ENCODE peak calls at places on chromosome 14, in nine cellular contexts. One of them, this sample, is unnamed.

GRCh38 chr14:51873221-51873893 is 12.9 kb downstream of the GNG2 start:
- DNase-seq in mesothelial cell of epicardium: no peak
- DNase-seq in fibroblast of pulmonary artery: peak; percentile 94
- DNase-seq in HFFc6: peak; percentile 95
- DNase-seq in choroid plexus epithelial cell: peak; percentile 97
- DNase-seq in BJ: peak; percentile 98
- DNase-seq in H9: no peak
- DNase-seq in epithelial cell of esophagus: peak; percentile 69
- DNase-seq in GM06990: peak; percentile 82
- DNase-seq in this sample: peak; percentile 88

GRCh38 chr14:54219281-54220121 is 177.3 kb upstream of the CDKN3 start:
- DNase-seq in mesothelial cell of epicardium: no peak
- DNase-seq in fibroblast of pulmonary artery: no peak
- DNase-seq in HFFc6: no peak
- DNase-seq in choroid plexus epithelial cell: no peak
- DNase-seq in BJ: no peak
- DNase-seq in H9: peak; percentile 63
- DNase-seq in epithelial cell of esophagus: no peak
- DNase-seq in GM06990: no peak
- DNase-seq in this sample: peak; percentile 4

GRCh38 chr14:56181666-56182065 is 63.5 kb downstream of the PELI2 start:
- DNase-seq in mesothelial cell of epicardium: no peak
- DNase-seq in fibroblast of pulmonary artery: no peak
- DNase-seq in HFFc6: no peak
- DNase-seq in choroid plexus epithelial cell: no peak
- DNase-seq in BJ: no peak
- DNase-seq in H9: no peak
- DNase-seq in epithelial cell of esophagus: peak; percentile 65
- DNase-seq in GM06990: no peak
- DNase-seq in this sample: no peak

GRCh38 chr14:97977711-97978261 is 1180.6 kb downstream of the VRK1 start:
- DNase-seq in mesothelial cell of epicardium: no peak
- DNase-seq in fibroblast of pulmonary artery: peak; percentile 2
- DNase-seq in HFFc6: no peak
- DNase-seq in choroid plexus epithelial cell: no peak
- DNase-seq in BJ: no peak
- DNase-seq in H9: peak; percentile 32
- DNase-seq in epithelial cell of esophagus: peak; percentile 68
- DNase-seq in GM06990: peak; percentile 3
- DNase-seq in this sample: no peak

GRCh38 chr14:92890830-92891598 is 31.9 kb upstream of the CHGA start:
- DNase-seq in mesothelial cell of epicardium: no peak
- DNase-seq in fibroblast of pulmonary artery: no peak
- DNase-seq in HFFc6: no peak
- DNase-seq in choroid plexus epithelial cell: no peak
- DNase-seq in BJ: no peak
- DNase-seq in H9: no peak
- DNase-seq in epithelial cell of esophagus: no peak
- DNase-seq in GM06990: no peak
- DNase-seq in this sample: no peak

GRCh38 chr14:105356927-105357326 is 41.4 kb upstream of the TEX22 start:
- DNase-seq in mesothelial cell of epicardium: no peak
- DNase-seq in fibroblast of pulmonary artery: no peak
- DNase-seq in HFFc6: no peak
- DNase-seq in choroid plexus epithelial cell: no peak
- DNase-seq in BJ: no peak
- DNase-seq in H9: no peak
- DNase-seq in epithelial cell of esophagus: no peak
- DNase-seq in GM06990: no peak
- DNase-seq in this sample: no peak

GRCh38 chr14:20469890-20470858 is 968 bp downstream of the PNP start:
- DNase-seq in mesothelial cell of epicardium: no peak
- DNase-seq in fibroblast of pulmonary artery: peak; percentile 72
- DNase-seq in HFFc6: peak; percentile 65
- DNase-seq in choroid plexus epithelial cell: no peak
- DNase-seq in BJ: no peak
- DNase-seq in H9: peak; percentile 37
- DNase-seq in epithelial cell of esophagus: peak; percentile 94
- DNase-seq in GM06990: peak; percentile 55
- DNase-seq in this sample: no peak

GRCh38 chr14:96051231-96051630 is 12.1 kb downstream of the C14orf132 start:
- DNase-seq in mesothelial cell of epicardium: no peak
- DNase-seq in fibroblast of pulmonary artery: no peak
- DNase-seq in HFFc6: no peak
- DNase-seq in choroid plexus epithelial cell: no peak
- DNase-seq in BJ: no peak
- DNase-seq in H9: no peak
- DNase-seq in epithelial cell of esophagus: no peak
- DNase-seq in GM06990: no peak
- DNase-seq in this sample: no peak

GRCh38 chr14:46663382-46663781 is 11.8 kb upstream of the RPL10L start:
- DNase-seq in mesothelial cell of epicardium: no peak
- DNase-seq in fibroblast of pulmonary artery: no peak
- DNase-seq in HFFc6: no peak
- DNase-seq in choroid plexus epithelial cell: no peak
- DNase-seq in BJ: no peak
- DNase-seq in H9: no peak
- DNase-seq in epithelial cell of esophagus: no peak
- DNase-seq in GM06990: no peak
- DNase-seq in this sample: no peak

GRCh38 chr14:96251656-96252155 is 4.3 kb upstream of the BDKRB1 start:
- DNase-seq in mesothelial cell of epicardium: no peak
- DNase-seq in fibroblast of pulmonary artery: no peak
- DNase-seq in HFFc6: no peak
- DNase-seq in choroid plexus epithelial cell: no peak
- DNase-seq in BJ: no peak
- DNase-seq in H9: no peak
- DNase-seq in epithelial cell of esophagus: no peak
- DNase-seq in GM06990: no peak
- DNase-seq in this sample: no peak

DNA sequence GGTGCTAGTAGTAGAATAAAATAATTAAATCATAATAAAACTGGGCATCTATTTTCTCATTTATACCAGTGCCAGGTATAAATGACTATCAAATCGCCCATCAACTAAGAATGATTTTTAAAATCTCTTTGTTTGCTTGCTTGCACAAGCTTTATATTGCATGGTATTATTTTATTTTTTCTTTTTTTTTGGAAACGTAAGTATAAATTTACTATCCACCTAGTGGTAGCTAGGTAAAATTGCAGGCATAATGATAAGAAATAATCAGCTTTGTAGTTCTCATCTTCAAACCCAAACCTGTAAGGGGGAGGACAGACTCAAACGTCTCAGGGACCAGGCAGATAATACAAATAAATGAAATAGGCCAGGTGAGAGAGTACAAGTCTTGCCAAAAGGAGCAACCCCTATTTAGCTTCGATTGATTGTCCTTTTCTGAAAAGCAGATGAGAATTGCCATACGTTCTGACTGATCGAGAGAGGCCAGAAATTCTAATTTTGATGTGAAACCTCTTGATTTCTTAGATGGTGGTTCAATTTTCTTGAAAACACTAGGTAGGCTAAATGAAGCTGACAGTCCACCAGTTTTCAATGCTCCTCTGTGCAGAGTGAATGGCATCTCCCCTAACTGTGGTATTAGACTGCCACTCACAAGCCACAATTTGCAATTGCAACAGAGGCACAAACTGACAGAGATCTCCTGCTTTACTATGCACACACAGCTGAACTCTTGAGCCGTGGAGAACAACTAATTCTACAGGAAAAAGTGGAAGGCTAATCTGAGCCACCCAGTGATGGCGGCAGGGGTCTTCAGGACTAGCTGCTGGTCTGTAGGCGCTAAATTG is 189.3 kb downstream of the DACT1 start:
- DNase-seq in mesothelial cell of epicardium: no peak
- DNase-seq in fibroblast of pulmonary artery: no peak
- DNase-seq in HFFc6: no peak
- DNase-seq in choroid plexus epithelial cell: no peak
- DNase-seq in BJ: no peak
- DNase-seq in H9: no peak
- DNase-seq in epithelial cell of esophagus: no peak
- DNase-seq in GM06990: no peak
- DNase-seq in this sample: no peak
- TF ChIP-seq CTCF in mesothelial cell of epicardium: peak; percentile 86
- TF ChIP-seq CTCF in fibroblast of pulmonary artery: peak; percentile 28
- TF ChIP-seq CTCF in HFFc6: peak; percentile 80
- TF ChIP-seq CTCF in choroid plexus epithelial cell: peak; percentile 37
- TF ChIP-seq CTCF in BJ: peak; percentile 29
- TF ChIP-seq CTCF in H9: peak; percentile 72
- TF ChIP-seq CTCF in epithelial cell of esophagus: no peak
- TF ChIP-seq CTCF in GM06990: peak; percentile 15
- TF ChIP-seq CTCF in this sample: no peak

DNA sequence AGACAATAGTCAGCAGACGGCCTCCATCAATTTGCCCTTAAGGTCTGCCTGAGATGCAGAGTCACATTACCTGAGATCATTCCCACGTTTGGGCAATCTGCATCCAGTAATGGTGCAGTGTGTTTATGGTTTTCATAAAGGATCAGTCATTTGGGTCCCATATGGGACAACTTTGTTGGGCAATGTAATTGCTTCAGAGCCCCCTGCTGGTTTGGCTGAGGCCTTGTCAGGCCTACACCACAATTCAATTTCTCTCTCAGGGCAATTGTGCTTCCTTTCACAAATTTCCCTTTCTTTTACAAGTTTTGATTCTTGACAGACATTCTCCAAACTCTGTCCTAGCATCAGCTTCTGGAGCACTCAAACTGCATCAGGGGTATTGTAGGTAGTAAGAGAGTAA is 191.2 kb upstream of the SSTR1 start:
- DNase-seq in mesothelial cell of epicardium: no peak
- DNase-seq in fibroblast of pulmonary artery: no peak
- DNase-seq in HFFc6: no peak
- DNase-seq in choroid plexus epithelial cell: peak; percentile 9
- DNase-seq in BJ: no peak
- DNase-seq in H9: no peak
- DNase-seq in epithelial cell of esophagus: peak; percentile 3
- DNase-seq in GM06990: no peak
- DNase-seq in this sample: no peak
- TF ChIP-seq CTCF in mesothelial cell of epicardium: no peak
- TF ChIP-seq CTCF in fibroblast of pulmonary artery: peak; percentile 37
- TF ChIP-seq CTCF in HFFc6: peak; percentile 71
- TF ChIP-seq CTCF in choroid plexus epithelial cell: peak; percentile 49
- TF ChIP-seq CTCF in BJ: peak; percentile 32
- TF ChIP-seq CTCF in H9: peak; percentile 56
- TF ChIP-seq CTCF in epithelial cell of esophagus: peak; percentile 32
- TF ChIP-seq CTCF in GM06990: peak; percentile 5
- TF ChIP-seq CTCF in this sample: peak; percentile 7

GRCh38 chr14:76956253-76957090 is 72.0 kb downstream of the IRF2BPL start:
- DNase-seq in mesothelial cell of epicardium: peak; percentile 86
- DNase-seq in fibroblast of pulmonary artery: peak; percentile 95
- DNase-seq in HFFc6: peak; percentile 93
- DNase-seq in choroid plexus epithelial cell: peak; percentile 77
- DNase-seq in BJ: peak; percentile 78
- DNase-seq in H9: peak; percentile 98
- DNase-seq in epithelial cell of esophagus: peak; percentile 97
- DNase-seq in GM06990: peak; percentile 92
- DNase-seq in this sample: peak; percentile 86
- TF ChIP-seq CTCF in mesothelial cell of epicardium: no peak
- TF ChIP-seq CTCF in fibroblast of pulmonary artery: no peak
- TF ChIP-seq CTCF in HFFc6: peak; percentile 29
- TF ChIP-seq CTCF in choroid plexus epithelial cell: no peak
- TF ChIP-seq CTCF in BJ: peak; percentile 2
- TF ChIP-seq CTCF in H9: no peak
- TF ChIP-seq CTCF in epithelial cell of esophagus: peak; percentile 10
- TF ChIP-seq CTCF in GM06990: no peak
- TF ChIP-seq CTCF in this sample: no peak

DNA sequence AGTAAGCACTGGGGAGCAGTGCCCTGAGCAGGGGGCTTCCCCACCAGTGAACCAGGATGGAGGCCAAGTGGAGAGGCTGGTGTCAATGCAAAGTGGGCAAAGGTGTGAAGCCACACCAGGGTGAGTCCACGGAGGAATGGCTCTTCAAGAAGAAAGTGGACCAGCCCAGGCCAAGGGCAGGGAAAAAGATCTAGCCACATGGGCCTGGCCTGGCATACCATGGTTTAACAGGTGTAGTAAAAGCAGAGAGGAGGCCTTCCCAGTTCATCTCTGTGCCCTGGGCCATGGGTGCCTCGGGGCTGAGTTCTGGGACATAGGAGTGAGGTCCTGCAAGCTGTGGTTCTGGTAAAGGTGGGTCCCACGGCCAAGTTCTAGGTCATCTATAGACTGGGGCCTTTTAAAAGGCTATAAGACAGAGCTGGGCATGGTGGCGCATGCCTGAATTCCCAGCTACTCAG is 153.4 kb downstream of the DPF3 start:
- DNase-seq in mesothelial cell of epicardium: peak; percentile 29
- DNase-seq in fibroblast of pulmonary artery: no peak
- DNase-seq in HFFc6: no peak
- DNase-seq in choroid plexus epithelial cell: no peak
- DNase-seq in BJ: no peak
- DNase-seq in H9: no peak
- DNase-seq in epithelial cell of esophagus: no peak
- DNase-seq in GM06990: no peak
- DNase-seq in this sample: no peak
- TF ChIP-seq CTCF in mesothelial cell of epicardium: no peak
- TF ChIP-seq CTCF in fibroblast of pulmonary artery: no peak
- TF ChIP-seq CTCF in HFFc6: no peak
- TF ChIP-seq CTCF in choroid plexus epithelial cell: no peak
- TF ChIP-seq CTCF in BJ: no peak
- TF ChIP-seq CTCF in H9: no peak
- TF ChIP-seq CTCF in epithelial cell of esophagus: no peak
- TF ChIP-seq CTCF in GM06990: no peak
- TF ChIP-seq CTCF in this sample: no peak

GRCh38 chr14:103532216-103533136 is 3.5 kb downstream of the TRMT61A start:
- DNase-seq in mesothelial cell of epicardium: no peak
- DNase-seq in fibroblast of pulmonary artery: no peak
- DNase-seq in HFFc6: no peak
- DNase-seq in choroid plexus epithelial cell: no peak
- DNase-seq in BJ: no peak
- DNase-seq in H9: no peak
- DNase-seq in epithelial cell of esophagus: no peak
- DNase-seq in GM06990: no peak
- DNase-seq in this sample: no peak
- TF ChIP-seq CTCF in mesothelial cell of epicardium: no peak
- TF ChIP-seq CTCF in fibroblast of pulmonary artery: no peak
- TF ChIP-seq CTCF in HFFc6: no peak
- TF ChIP-seq CTCF in choroid plexus epithelial cell: no peak
- TF ChIP-seq CTCF in BJ: no peak
- TF ChIP-seq CTCF in H9: no peak
- TF ChIP-seq CTCF in epithelial cell of esophagus: no peak
- TF ChIP-seq CTCF in GM06990: no peak
- TF ChIP-seq CTCF in this sample: no peak

GRCh38 chr14:38618514-38618913 is 362.6 kb upstream of the CLEC14A start:
- DNase-seq in mesothelial cell of epicardium: no peak
- DNase-seq in fibroblast of pulmonary artery: no peak
- DNase-seq in HFFc6: no peak
- DNase-seq in choroid plexus epithelial cell: no peak
- DNase-seq in BJ: no peak
- DNase-seq in H9: no peak
- DNase-seq in epithelial cell of esophagus: no peak
- DNase-seq in GM06990: no peak
- DNase-seq in this sample: no peak
- TF ChIP-seq CTCF in mesothelial cell of epicardium: no peak
- TF ChIP-seq CTCF in fibroblast of pulmonary artery: peak; percentile 5
- TF ChIP-seq CTCF in HFFc6: peak; percentile 45
- TF ChIP-seq CTCF in choroid plexus epithelial cell: no peak
- TF ChIP-seq CTCF in BJ: no peak
- TF ChIP-seq CTCF in H9: peak; percentile 29
- TF ChIP-seq CTCF in epithelial cell of esophagus: no peak
- TF ChIP-seq CTCF in GM06990: no peak
- TF ChIP-seq CTCF in this sample: no peak

This sample was measured in AG09319.